ENCODE peak calls at places on chromosome 14, in five cellular contexts. A, M, H, S and Q are unnamed samples.

GRCh38 chr14:95611293-95611880 is 74.8 kb upstream of the TCL1B start:
- DNase-seq in H (no peak), M (no peak), A (no peak), S (no peak), Q (no peak)

GRCh38 chr14:90514015-90514398 is 117.2 kb downstream of the CALM1 start:
- DNase-seq in A (no peak), H (no peak), M (no peak), S (no peak), Q (no peak)

GRCh38 chr14:61183486-61183885 is 97.7 kb downstream of the TMEM30B start:
- DNase-seq in A (no peak), M (peak; percentile 94), S (no peak), H (no peak), Q (no peak)

GRCh38 chr14:96754845-96755184 is 42.4 kb upstream of the VRK1 start:
- DNase-seq in M (no peak), S (no peak), A (no peak), H (no peak), Q (peak; percentile 36)

GRCh38 chr14:106506901-106507305 is 980.5 kb downstream of the TMEM121 start:
- DNase-seq in S (no peak), A (no peak), H (no peak), M (no peak), Q (no peak)

GRCh38 chr14:22386924-22387775 is 201.9 kb downstream of the DAD1 start:
- DNase-seq in S (peak; percentile 56), A (peak; percentile 82), M (peak; percentile 77), H (peak; percentile 80), Q (peak; percentile 72)

GRCh38 chr14:68283378-68284123 is 464.0 kb downstream of the RAD51B start:
- DNase-seq in H (no peak), A (no peak), S (no peak), M (no peak), Q (no peak)

GRCh38 chr14:33972522-33973162 is 21.8 kb upstream of the EGLN3 start:
- DNase-seq in H (no peak), S (no peak), M (no peak), A (no peak), Q (no peak)

GRCh38 chr14:85223667-85224066 is 306.3 kb upstream of the FLRT2 start:
- DNase-seq in H (no peak), S (no peak), A (no peak), M (no peak), Q (no peak)

GRCh38 chr14:76810953-76811400 is 1.7 kb downstream of the ANGEL1 start:
- DNase-seq in S (no peak), A (peak; percentile 38), M (peak; percentile 59), H (no peak), Q (no peak)

GRCh38 chr14:76810525-76810924 is 2.2 kb downstream of the ANGEL1 start:
- DNase-seq in H (no peak), A (no peak), S (no peak), M (no peak), Q (no peak)

GRCh38 chr14:76811561-76811960 is 1.1 kb downstream of the ANGEL1 start:
- DNase-seq in M (peak; percentile 30), S (no peak), H (no peak), A (no peak), Q (no peak)

GRCh38 chr14:76812422-76813383 is at the start of gene ANGEL1:
- DNase-seq in A (peak; percentile 79), H (peak; percentile 97), M (peak; percentile 90), S (peak; percentile 92), Q (peak; percentile 96)

DNA sequence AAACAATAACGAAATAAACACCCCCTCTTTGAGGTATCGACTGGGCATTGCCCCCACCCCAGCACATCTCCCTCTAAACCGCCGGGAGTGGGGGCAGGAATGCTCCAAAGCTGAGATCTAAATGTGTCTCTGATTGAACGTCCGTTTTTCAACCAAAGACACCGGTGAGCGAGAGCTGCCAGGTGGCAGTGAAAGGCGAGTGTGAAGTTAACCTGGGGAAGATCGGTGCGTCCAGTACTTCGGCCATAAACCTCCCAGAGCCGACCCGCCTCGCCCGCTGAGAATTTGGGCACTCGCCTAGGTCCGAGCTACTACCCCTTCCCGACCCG is 625 bp downstream of the ANGEL1 start:
- DNase-seq in S (no peak), H (no peak), M (no peak), A (peak; percentile 28), Q (no peak)
- TF ChIP-seq JUN in S (no peak), H (no peak), M (no peak), A (no peak), Q (no peak)

DNA sequence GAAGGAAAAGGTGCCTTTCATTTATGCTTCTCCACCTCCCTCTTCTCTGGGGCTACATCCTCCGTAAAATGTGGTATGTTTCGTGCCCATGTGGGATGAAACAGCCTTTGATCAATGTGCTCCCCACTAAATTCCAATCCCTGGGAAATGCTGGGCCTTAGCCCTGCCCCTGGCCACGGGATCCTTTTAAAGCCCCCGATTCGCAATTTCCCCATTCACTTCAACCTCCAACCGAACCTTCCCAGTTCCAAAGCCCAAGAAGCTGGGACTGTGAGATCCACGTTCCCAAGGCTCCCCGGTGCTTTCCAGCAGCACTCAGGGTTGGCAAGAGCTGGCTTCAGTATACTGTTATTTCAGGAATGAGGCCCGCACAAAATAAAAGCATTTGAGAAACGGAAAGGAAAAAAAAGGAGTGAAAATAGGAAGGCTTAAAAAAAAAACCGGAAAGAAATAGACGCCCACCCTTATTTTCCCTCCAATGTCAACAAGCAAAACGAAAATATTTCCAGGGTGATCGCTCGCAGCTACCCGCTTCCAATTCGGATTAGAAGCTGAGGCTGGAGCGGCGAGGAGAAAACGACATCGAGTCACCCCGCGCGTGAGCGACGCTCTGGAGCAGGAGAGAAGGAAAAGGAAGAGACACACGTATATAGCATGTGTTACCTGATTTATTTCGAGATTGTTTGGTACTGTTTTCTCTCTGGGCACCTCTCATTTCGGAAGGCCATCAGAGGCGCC is 1.2 kb upstream of the FOXG1 start:
- DNase-seq in A (no peak), S (no peak), M (no peak), H (no peak), Q (no peak)
- TF ChIP-seq JUN in A (no peak), S (no peak), M (no peak), H (no peak), Q (no peak)

GRCh38 chr14:74712499-74713394 is at the start of the genes AREL1 and FCF1:
- DNase-seq in M (peak; percentile 87), S (peak; percentile 80), A (peak; percentile 97), H (peak; percentile 86), Q (peak; percentile 79)
- TF ChIP-seq JUN in M (no peak), S (no peak), A (peak; percentile 87), H (no peak), Q (no peak)

DNA sequence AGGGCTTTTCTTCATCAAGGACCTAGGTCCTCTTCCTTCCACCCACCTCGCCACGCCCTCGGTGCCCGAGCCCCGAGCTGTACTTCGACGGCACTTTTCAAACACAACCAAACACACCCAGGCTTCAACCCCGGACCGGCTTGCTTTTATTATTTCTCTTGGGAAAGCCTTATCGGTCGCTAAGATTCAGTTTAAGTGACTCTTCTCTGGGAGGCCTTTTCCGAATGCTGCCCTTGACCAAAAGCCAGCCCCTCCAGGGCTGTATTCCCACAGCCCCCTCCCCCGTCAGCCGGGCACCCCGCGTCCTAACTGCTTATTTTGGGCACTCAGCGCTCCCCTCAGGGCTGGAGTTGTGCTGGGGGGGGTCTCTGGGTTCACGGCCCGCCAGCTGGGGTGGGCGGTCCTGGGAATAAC is 644 bp upstream of the PPP4R4 start:
- DNase-seq in A (no peak), M (no peak), H (peak; percentile 72), S (no peak), Q (peak; percentile 31)
- TF ChIP-seq JUN in A (no peak), M (no peak), H (no peak), S (no peak), Q (no peak)